ENCODE peak calls at places on chromosomes 5 and 9, in six cellular contexts. Q is CD8-positive, alpha-beta memory T cell; S is H9; X is ovary; F is Peyer's patch; I is aorta. D is an unnamed sample.

GRCh38 chr9:107274953-107275422 is 8.1 kb upstream of the RAD23B start:
- DNase-seq in Q (no peak), S (no peak), X (no peak), F (no peak), I (no peak), D (no peak)

GRCh38 chr5:110441035-110441434 is 285.4 kb downstream of the TMEM232 start:
- DNase-seq in Q (no peak), S (peak), X (no peak), F (no peak), I (no peak), D (no peak)

GRCh38 chr5:57698785-57699184 is 216.2 kb upstream of the ACTBL2 start:
- DNase-seq in Q (no peak), S (peak), X (no peak), F (no peak), I (no peak), D (no peak)

GRCh38 chr5:108728566-108729305 is 19.0 kb upstream of the FER start:
- DNase-seq in Q (peak), S (no peak), X (no peak), F (peak), I (no peak), D (no peak)

GRCh38 chr9:75788006-75788634 is 102.4 kb upstream of the PCSK5 start:
- DNase-seq in Q (no peak), S (no peak), X (peak), F (no peak), I (peak), D (no peak)

GRCh38 chr9:78029601-78030552 is 1.7 kb downstream of the GNAQ start:
- DNase-seq in Q (no peak), S (peak), X (no peak), F (no peak), I (no peak), D (peak)

GRCh38 chr5:170219615-170220014 is 13.2 kb upstream of the C5orf58 start:
- DNase-seq in Q (no peak), S (no peak), X (no peak), F (no peak), I (no peak), D (no peak)

GRCh38 chr9:37262410-37262809 is 142.0 kb downstream of the ZCCHC7 start:
- DNase-seq in Q (no peak), S (no peak), X (no peak), F (no peak), I (no peak), D (no peak)

GRCh38 chr9:87069690-87070089 is 122.4 kb upstream of the GAS1 start:
- DNase-seq in Q (no peak), S (no peak), X (no peak), F (no peak), I (no peak), D (no peak)

GRCh38 chr5:54624671-54625583 is 107.4 kb downstream of the SNX18 start:
- DNase-seq in Q (no peak), S (no peak), X (no peak), F (no peak), I (no peak), D (no peak)

GRCh38 chr5:58188287-58188651 is 271.6 kb downstream of the PLK2 start:
- DNase-seq in Q (no peak), S (no peak), X (no peak), F (no peak), I (no peak), D (no peak)

GRCh38 chr5:27217160-27217956 is 179.0 kb upstream of the CDH9 start:
- DNase-seq in Q (no peak), S (no peak), X (no peak), F (no peak), I (no peak), D (no peak)

GRCh38 chr5:27221410-27221809 is 183.0 kb upstream of the CDH9 start:
- DNase-seq in Q (no peak), S (no peak), X (no peak), F (no peak), I (no peak), D (no peak)

GRCh38 chr5:27216367-27216941 is 178.1 kb upstream of the CDH9 start:
- DNase-seq in Q (no peak), S (no peak), X (no peak), F (no peak), I (no peak), D (no peak)

GRCh38 chr5:27220752-27221151 is 182.4 kb upstream of the CDH9 start:
- DNase-seq in Q (no peak), S (no peak), X (no peak), F (no peak), I (no peak), D (no peak)

DNA sequence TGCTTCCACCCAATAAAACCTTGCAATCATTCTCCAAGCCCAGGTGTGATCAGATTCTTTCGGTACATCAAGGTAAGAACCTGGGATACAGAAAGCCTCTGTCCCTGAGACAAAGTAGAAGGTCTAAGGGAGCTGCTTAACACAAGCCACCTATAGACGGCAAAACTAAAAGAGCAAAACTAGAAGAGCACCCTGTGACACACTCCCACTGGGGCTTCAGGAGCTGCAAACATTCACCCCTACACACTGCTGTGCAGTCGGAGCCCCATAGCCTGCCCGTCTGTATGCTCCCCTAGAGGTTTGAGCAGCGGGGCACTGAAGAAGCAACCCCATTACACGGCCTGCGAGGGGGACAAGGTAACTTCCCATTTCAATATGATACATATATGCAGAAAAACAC is 179.6 kb upstream of the CDH9 start:
- DNase-seq in Q (no peak), S (no peak), X (no peak), F (no peak), I (no peak), D (no peak)
- H3K27ac ChIP-seq in Q (no peak), S (no peak), X (no peak), F (no peak), I (no peak), D (no peak)

DNA sequence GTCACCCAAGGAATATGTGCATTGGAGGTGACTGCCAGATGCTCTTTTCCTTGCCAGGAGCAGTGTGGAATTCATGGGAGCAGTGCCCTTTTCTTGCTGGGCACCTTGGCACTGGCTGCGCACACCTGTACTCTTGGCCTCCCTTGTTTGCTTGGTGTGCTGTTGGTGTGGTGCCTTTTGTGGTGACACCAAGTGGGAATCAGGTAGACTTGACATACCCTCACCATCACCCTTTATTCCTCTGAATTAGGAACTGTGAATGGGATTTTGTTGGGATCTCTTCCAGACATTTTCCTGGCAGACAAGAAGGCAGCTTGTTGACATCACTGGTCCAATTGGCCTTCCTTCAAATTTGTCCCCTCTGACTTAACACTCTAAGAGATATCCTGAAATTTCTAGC is 82.3 kb downstream of the RAI14 start:
- DNase-seq in Q (no peak), S (no peak), X (no peak), F (no peak), I (no peak), D (no peak)
- H3K27ac ChIP-seq in Q (no peak), S (no peak), X (no peak), F (no peak), I (peak), D (no peak)

DNA sequence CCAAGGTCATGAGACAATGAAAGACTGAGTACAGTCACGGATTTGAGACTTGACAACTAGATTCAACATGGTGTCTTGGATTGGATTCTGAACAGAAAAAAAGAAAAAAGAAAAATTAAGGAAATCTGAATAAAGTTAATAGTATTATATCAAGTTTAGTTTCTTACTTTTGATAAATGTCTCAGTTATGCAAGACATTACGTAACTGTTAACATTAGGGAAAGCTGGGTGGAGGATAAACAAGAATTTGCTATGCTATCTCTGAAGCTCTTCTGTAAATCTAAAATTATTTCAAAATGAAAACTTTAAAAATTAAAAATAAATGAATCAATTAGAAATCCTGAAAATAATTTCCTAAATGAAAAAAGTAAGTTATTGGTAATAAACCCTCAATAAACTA is 14.4 kb upstream of the DCAF12 start:
- DNase-seq in Q (no peak), S (no peak), X (no peak), F (no peak), I (no peak), D (no peak)
- H3K27ac ChIP-seq in Q (no peak), S (no peak), X (peak), F (no peak), I (no peak), D (no peak)

GRCh38 chr5:65989115-65989514 is 62.7 kb downstream of the ERBIN start:
- DNase-seq in Q (no peak), S (no peak), X (no peak), F (no peak), I (no peak), D (no peak)
- H3K27ac ChIP-seq in Q (no peak), S (no peak), X (no peak), F (no peak), I (no peak), D (no peak)

GRCh38 chr9:131420913-131421312 is 27.0 kb downstream of the PRRC2B start:
- DNase-seq in Q (no peak), S (no peak), X (no peak), F (no peak), I (no peak), D (peak)
- H3K27ac ChIP-seq in Q (no peak), S (no peak), X (no peak), F (no peak), I (no peak), D (peak)

GRCh38 chr5:153617190-153617589 is 126.7 kb downstream of the GRIA1 start:
- DNase-seq in Q (no peak), S (no peak), X (no peak), F (no peak), I (no peak), D (no peak)
- H3K27ac ChIP-seq in Q (no peak), S (no peak), X (no peak), F (no peak), I (no peak), D (no peak)

DNA sequence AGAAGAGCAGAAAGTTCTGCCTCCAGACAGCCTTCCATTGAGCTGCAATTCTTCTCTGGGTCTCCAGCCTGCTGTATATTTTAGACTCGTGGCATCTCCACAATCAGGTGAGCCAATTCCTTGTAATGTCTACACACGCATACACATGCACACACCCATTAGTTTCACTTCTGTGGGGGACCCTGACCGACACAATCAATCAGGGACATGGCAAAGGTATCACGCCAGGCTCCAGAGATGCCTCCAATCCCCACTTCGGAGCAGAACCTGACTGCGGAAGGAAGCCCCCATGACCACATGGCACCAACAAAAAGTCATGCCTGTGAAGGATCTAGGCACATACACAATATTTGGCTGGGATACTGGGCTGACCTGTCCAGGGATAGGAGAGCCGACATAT is 21.4 kb downstream of the SEMA4D start:
- DNase-seq in Q (no peak), S (no peak), X (no peak), F (no peak), I (no peak), D (no peak)
- H3K27ac ChIP-seq in Q (peak), S (no peak), X (no peak), F (peak), I (no peak), D (no peak)